ENCODE peak calls at places on chromosomes 13 and 19, in six cellular contexts. M is activated naive CD8-positive, alpha-beta T cell treated with anti-CD3 and anti-CD28 coated beads for 36 hours; H is HFFc6; Z is nephron progenitor cell; T is endothelial cell; L is NCI-H2081 treated with DMSO at 0.1 percent for 48 hours. I is an unnamed sample.

GRCh38 chr13:51765142-51765515 is 38.8 kb downstream of the DHRS12 start:
- DNase-seq in T (no peak), Z (no peak), L (no peak), H (no peak), M (no peak), I (no peak)

GRCh38 chr13:114065926-114066774 is 66.3 kb downstream of the RASA3 start:
- DNase-seq in T (no peak), H (no peak), L (no peak), Z (no peak), M (peak), I (peak)

GRCh38 chr13:30744056-30744684 is 8.8 kb downstream of the ALOX5AP start:
- DNase-seq in L (no peak), Z (no peak), T (no peak), H (no peak), M (peak), I (peak)

GRCh38 chr13:84431646-84432045 is 549.4 kb upstream of the SLITRK1 start:
- DNase-seq in Z (no peak), H (peak), M (no peak), L (no peak), T (no peak), I (no peak)

GRCh38 chr19:57653689-57654088 is 15.0 kb upstream of the ZSCAN4 start:
- DNase-seq in Z (no peak), L (no peak), M (no peak), H (no peak), T (no peak), I (no peak)

GRCh38 chr13:79190932-79191331 is 215.1 kb downstream of the RBM26 start:
- DNase-seq in L (no peak), H (no peak), Z (no peak), T (no peak), M (no peak), I (no peak)

GRCh38 chr19:6086081-6086858 is 24.0 kb downstream of the RFX2 start:
- DNase-seq in H (peak), Z (no peak), M (no peak), T (no peak), L (no peak), I (no peak)

GRCh38 chr19:57903298-57904174 is 12.9 kb downstream of the ZNF417 start:
- DNase-seq in M (no peak), L (no peak), T (no peak), Z (no peak), H (peak), I (no peak)

GRCh38 chr13:87669379-87669978 is 1.7 kb upstream of the SLITRK5 start:
- DNase-seq in M (no peak), Z (no peak), H (peak), T (no peak), L (peak), I (no peak)

GRCh38 chr19:56176881-56177280 is 1.1 kb downstream of the GALP start:
- DNase-seq in H (no peak), T (no peak), M (no peak), Z (no peak), L (no peak), I (no peak)

GRCh38 chr13:36776175-36776574 is 42.8 kb upstream of the RFXAP start:
- DNase-seq in T (no peak), Z (no peak), M (no peak), L (no peak), H (no peak), I (no peak)